ENCODE peak calls at places on chromosomes 4 and X, in nine cellular contexts. One of them, this sample, is unnamed.
A peak's percentile ranks its signal among the peaks of the same experiment; 100 is the strongest.

GRCh38 chr4:4860803-4861591 is 1.5 kb downstream of the MSX1 start:
- DNase-seq in HCT116: no peak
- DNase-seq in left lung: no peak
- DNase-seq in A549: no peak
- DNase-seq in H1: peak; percentile 68
- DNase-seq in Peyer's patch: no peak
- DNase-seq in left ventricle myocardium inferior: peak; percentile 31
- DNase-seq in PC-3: no peak
- DNase-seq in fibroblast of lung: no peak
- DNase-seq in this sample: peak; percentile 60

GRCh38 chr4:146981651-146982050 is 36.0 kb upstream of the TTC29 start:
- DNase-seq in HCT116: no peak
- DNase-seq in left lung: no peak
- DNase-seq in A549: no peak
- DNase-seq in H1: no peak
- DNase-seq in Peyer's patch: no peak
- DNase-seq in left ventricle myocardium inferior: no peak
- DNase-seq in PC-3: no peak
- DNase-seq in fibroblast of lung: peak; percentile 11
- DNase-seq in this sample: no peak

GRCh38 chr4:102640669-102641068 is 120.1 kb downstream of the MANBA start:
- DNase-seq in HCT116: no peak
- DNase-seq in left lung: no peak
- DNase-seq in A549: no peak
- DNase-seq in H1: no peak
- DNase-seq in Peyer's patch: no peak
- DNase-seq in left ventricle myocardium inferior: no peak
- DNase-seq in PC-3: peak; percentile 81
- DNase-seq in fibroblast of lung: peak; percentile 33
- DNase-seq in this sample: no peak

GRCh38 chr4:33715996-33716395 is 2528.3 kb downstream of the ARAP2 start:
- DNase-seq in HCT116: no peak
- DNase-seq in left lung: no peak
- DNase-seq in A549: no peak
- DNase-seq in H1: no peak
- DNase-seq in Peyer's patch: no peak
- DNase-seq in left ventricle myocardium inferior: no peak
- DNase-seq in PC-3: peak; percentile 79
- DNase-seq in fibroblast of lung: peak; percentile 64
- DNase-seq in this sample: no peak

GRCh38 chrX:125205084-125205917 is 114.4 kb upstream of the TEX13C start:
- DNase-seq in HCT116: no peak
- DNase-seq in left lung: peak; percentile 77
- DNase-seq in A549: peak; percentile 41
- DNase-seq in H1: peak; percentile 57
- DNase-seq in Peyer's patch: no peak
- DNase-seq in left ventricle myocardium inferior: peak; percentile 49
- DNase-seq in PC-3: peak; percentile 66
- DNase-seq in fibroblast of lung: peak; percentile 0
- DNase-seq in this sample: peak; percentile 66

GRCh38 chrX:123959281-123960063 is 2.0 kb upstream of the STAG2 start:
- DNase-seq in HCT116: no peak
- DNase-seq in left lung: peak; percentile 70
- DNase-seq in A549: peak; percentile 26
- DNase-seq in H1: no peak
- DNase-seq in Peyer's patch: peak; percentile 60
- DNase-seq in left ventricle myocardium inferior: peak; percentile 50
- DNase-seq in PC-3: peak; percentile 43
- DNase-seq in fibroblast of lung: peak; percentile 43
- DNase-seq in this sample: peak; percentile 63

GRCh38 chr4:8278421-8279287 is 9.1 kb downstream of the HTRA3 start:
- DNase-seq in HCT116: no peak
- DNase-seq in left lung: peak; percentile 63
- DNase-seq in A549: peak; percentile 41
- DNase-seq in H1: no peak
- DNase-seq in Peyer's patch: no peak
- DNase-seq in left ventricle myocardium inferior: peak; percentile 38
- DNase-seq in PC-3: peak; percentile 65
- DNase-seq in fibroblast of lung: peak; percentile 93
- DNase-seq in this sample: peak; percentile 58

GRCh38 chr4:4761128-4761991 is 98.1 kb upstream of the MSX1 start:
- DNase-seq in HCT116: peak; percentile 76
- DNase-seq in left lung: no peak
- DNase-seq in A549: no peak
- DNase-seq in H1: peak; percentile 55
- DNase-seq in Peyer's patch: no peak
- DNase-seq in left ventricle myocardium inferior: no peak
- DNase-seq in PC-3: no peak
- DNase-seq in fibroblast of lung: no peak
- DNase-seq in this sample: no peak

GRCh38 chrX:78455901-78456300 is 128.5 kb upstream of the CYSLTR1 start:
- DNase-seq in HCT116: no peak
- DNase-seq in left lung: no peak
- DNase-seq in A549: no peak
- DNase-seq in H1: no peak
- DNase-seq in Peyer's patch: no peak
- DNase-seq in left ventricle myocardium inferior: no peak
- DNase-seq in PC-3: peak; percentile 77
- DNase-seq in fibroblast of lung: no peak
- DNase-seq in this sample: no peak

GRCh38 chr4:3374667-3375066 is 67.1 kb upstream of the HGFAC start:
- DNase-seq in HCT116: no peak
- DNase-seq in left lung: peak; percentile 51
- DNase-seq in A549: no peak
- DNase-seq in H1: no peak
- DNase-seq in Peyer's patch: no peak
- DNase-seq in left ventricle myocardium inferior: no peak
- DNase-seq in PC-3: no peak
- DNase-seq in fibroblast of lung: no peak
- DNase-seq in this sample: no peak

GRCh38 chr4:101031971-101032370 is 315.4 kb downstream of the PPP3CA start:
- DNase-seq in HCT116: no peak
- DNase-seq in left lung: no peak
- DNase-seq in A549: no peak
- DNase-seq in H1: peak; percentile 62
- DNase-seq in Peyer's patch: no peak
- DNase-seq in left ventricle myocardium inferior: no peak
- DNase-seq in PC-3: no peak
- DNase-seq in fibroblast of lung: no peak
- DNase-seq in this sample: no peak

GRCh38 chr4:162675661-162676060 is 491.0 kb downstream of the NAF1 start:
- DNase-seq in HCT116: no peak
- DNase-seq in left lung: no peak
- DNase-seq in A549: no peak
- DNase-seq in H1: no peak
- DNase-seq in Peyer's patch: no peak
- DNase-seq in left ventricle myocardium inferior: no peak
- DNase-seq in PC-3: no peak
- DNase-seq in fibroblast of lung: no peak
- DNase-seq in this sample: no peak

GRCh38 chrX:71650333-71650969 is 16.9 kb upstream of the LOC101059915 start:
- DNase-seq in HCT116: no peak
- DNase-seq in left lung: no peak
- DNase-seq in A549: no peak
- DNase-seq in H1: no peak
- DNase-seq in Peyer's patch: no peak
- DNase-seq in left ventricle myocardium inferior: no peak
- DNase-seq in PC-3: peak; percentile 26
- DNase-seq in fibroblast of lung: no peak
- DNase-seq in this sample: no peak

GRCh38 chr4:18508801-18509200 is 487.2 kb upstream of the LCORL start:
- DNase-seq in HCT116: no peak
- DNase-seq in left lung: no peak
- DNase-seq in A549: no peak
- DNase-seq in H1: no peak
- DNase-seq in Peyer's patch: no peak
- DNase-seq in left ventricle myocardium inferior: no peak
- DNase-seq in PC-3: no peak
- DNase-seq in fibroblast of lung: no peak
- DNase-seq in this sample: no peak

GRCh38 chr4:90226734-90227133 is 99.5 kb downstream of the CCSER1 start:
- DNase-seq in HCT116: no peak
- DNase-seq in left lung: no peak
- DNase-seq in A549: no peak
- DNase-seq in H1: no peak
- DNase-seq in Peyer's patch: no peak
- DNase-seq in left ventricle myocardium inferior: no peak
- DNase-seq in PC-3: peak; percentile 77
- DNase-seq in fibroblast of lung: no peak
- DNase-seq in this sample: no peak

GRCh38 chr4:113945906-113946305 is 33.5 kb downstream of the ARSJ start:
- DNase-seq in HCT116: no peak
- DNase-seq in left lung: no peak
- DNase-seq in A549: no peak
- DNase-seq in H1: no peak
- DNase-seq in Peyer's patch: no peak
- DNase-seq in left ventricle myocardium inferior: no peak
- DNase-seq in PC-3: peak; percentile 50
- DNase-seq in fibroblast of lung: peak; percentile 55
- DNase-seq in this sample: no peak

GRCh38 chr4:60794372-60794771 is 405.8 kb upstream of the ADGRL3 start:
- DNase-seq in HCT116: no peak
- DNase-seq in left lung: peak; percentile 47
- DNase-seq in A549: no peak
- DNase-seq in H1: no peak
- DNase-seq in Peyer's patch: no peak
- DNase-seq in left ventricle myocardium inferior: no peak
- DNase-seq in PC-3: no peak
- DNase-seq in fibroblast of lung: no peak
- DNase-seq in this sample: no peak

DNA sequence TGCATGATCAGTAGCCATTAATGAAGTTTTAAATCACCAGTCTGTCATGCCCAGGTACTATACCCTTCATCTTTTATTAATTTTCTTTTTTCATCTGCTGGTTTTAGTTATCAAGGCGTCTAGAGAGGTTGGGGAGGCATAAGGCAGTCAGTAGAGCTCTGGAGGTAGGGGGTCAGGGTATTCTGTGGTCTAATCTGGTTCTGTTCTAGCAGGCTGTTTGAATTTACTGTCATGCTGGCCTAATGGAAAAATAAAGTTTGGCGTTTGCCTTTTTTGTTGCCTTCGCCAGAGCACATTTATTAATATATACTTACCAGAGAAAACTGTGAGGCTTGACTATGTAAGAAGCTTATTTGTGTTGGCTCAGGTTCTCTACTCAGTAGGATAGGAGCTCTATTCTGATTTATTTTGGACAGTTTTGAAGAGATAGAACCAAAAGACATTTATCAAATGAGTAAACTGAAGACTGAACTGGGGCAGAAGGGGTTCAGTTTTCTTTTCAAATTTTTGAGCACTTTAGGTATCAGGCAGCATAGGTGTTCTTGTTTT is 46.9 kb downstream of the TMEM131L start:
- DNase-seq in HCT116: no peak
- DNase-seq in left lung: no peak
- DNase-seq in A549: no peak
- DNase-seq in H1: no peak
- DNase-seq in Peyer's patch: no peak
- DNase-seq in left ventricle myocardium inferior: no peak
- DNase-seq in PC-3: no peak
- DNase-seq in fibroblast of lung: peak; percentile 55
- DNase-seq in this sample: no peak
- H3K9me3 ChIP-seq in HCT116: no peaks in the 10 kb centered on the region
- H3K9me3 ChIP-seq in left lung: no peaks in the 10 kb centered on the region
- H3K9me3 ChIP-seq in A549: no peaks in the 10 kb centered on the region
- H3K9me3 ChIP-seq in H1: no peaks in the 10 kb centered on the region
- H3K9me3 ChIP-seq in Peyer's patch: no peaks in the 10 kb centered on the region
- H3K9me3 ChIP-seq in left ventricle myocardium inferior: no peaks in the 10 kb centered on the region
- H3K9me3 ChIP-seq in PC-3: no peaks in the 10 kb centered on the region
- H3K9me3 ChIP-seq in fibroblast of lung: no peaks in the 10 kb centered on the region
- H3K9me3 ChIP-seq in this sample: no peaks in the 10 kb centered on the region

GRCh38 chr4:253936-254756 is 51.1 kb downstream of the ZNF732 start:
- DNase-seq in HCT116: no peak
- DNase-seq in left lung: no peak
- DNase-seq in A549: no peak
- DNase-seq in H1: no peak
- DNase-seq in Peyer's patch: no peak
- DNase-seq in left ventricle myocardium inferior: no peak
- DNase-seq in PC-3: no peak
- DNase-seq in fibroblast of lung: no peak
- DNase-seq in this sample: no peak
- H3K9me3 ChIP-seq in HCT116: peaks cover 18% of the 10 kb centered on the region
- H3K9me3 ChIP-seq in left lung: peaks cover 8% of the 10 kb centered on the region
- H3K9me3 ChIP-seq in A549: peaks cover 21% of the 10 kb centered on the region
- H3K9me3 ChIP-seq in H1: peaks cover 73% of the 10 kb centered on the region
- H3K9me3 ChIP-seq in Peyer's patch: no peaks in the 10 kb centered on the region
- H3K9me3 ChIP-seq in left ventricle myocardium inferior: peaks cover 100% of the 10 kb centered on the region
- H3K9me3 ChIP-seq in PC-3: peaks cover 46% of the 10 kb centered on the region
- H3K9me3 ChIP-seq in fibroblast of lung: no peaks in the 10 kb centered on the region
- H3K9me3 ChIP-seq in this sample: peaks cover 3% of the 10 kb centered on the region

DNA sequence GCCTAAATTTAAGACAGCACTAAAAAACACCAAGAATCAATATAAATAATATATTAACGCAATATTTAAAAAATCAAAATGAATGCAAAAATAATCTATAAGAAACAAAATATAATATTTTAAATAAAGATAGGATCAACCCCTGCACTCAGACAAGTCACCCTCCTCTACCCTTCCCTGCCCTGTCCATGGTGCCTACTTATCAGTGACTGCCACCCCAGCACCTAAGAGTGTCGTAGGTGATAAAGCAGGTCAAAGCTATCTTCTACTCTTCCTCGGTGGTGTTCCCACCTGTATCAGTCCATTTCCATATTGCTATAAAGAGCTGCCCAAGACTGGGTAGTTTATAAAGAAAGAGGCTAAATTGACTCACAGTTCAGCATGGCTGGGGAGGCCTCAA is 251.9 kb downstream of the STIM2 start:
- DNase-seq in HCT116: no peak
- DNase-seq in left lung: no peak
- DNase-seq in A549: no peak
- DNase-seq in H1: no peak
- DNase-seq in Peyer's patch: no peak
- DNase-seq in left ventricle myocardium inferior: no peak
- DNase-seq in PC-3: no peak
- DNase-seq in fibroblast of lung: no peak
- DNase-seq in this sample: no peak
- H3K9me3 ChIP-seq in HCT116: no peaks in the 10 kb centered on the region
- H3K9me3 ChIP-seq in left lung: no peaks in the 10 kb centered on the region
- H3K9me3 ChIP-seq in A549: no peaks in the 10 kb centered on the region
- H3K9me3 ChIP-seq in H1: no peaks in the 10 kb centered on the region
- H3K9me3 ChIP-seq in Peyer's patch: no peaks in the 10 kb centered on the region
- H3K9me3 ChIP-seq in left ventricle myocardium inferior: no peaks in the 10 kb centered on the region
- H3K9me3 ChIP-seq in PC-3: no peaks in the 10 kb centered on the region
- H3K9me3 ChIP-seq in fibroblast of lung: no peaks in the 10 kb centered on the region
- H3K9me3 ChIP-seq in this sample: no peaks in the 10 kb centered on the region

GRCh38 chrX:68568136-68568535 is 69.3 kb downstream of the YIPF6 start:
- DNase-seq in HCT116: no peak
- DNase-seq in left lung: no peak
- DNase-seq in A549: no peak
- DNase-seq in H1: no peak
- DNase-seq in Peyer's patch: no peak
- DNase-seq in left ventricle myocardium inferior: no peak
- DNase-seq in PC-3: no peak
- DNase-seq in fibroblast of lung: no peak
- DNase-seq in this sample: no peak

GRCh38 chrX:68574240-68574639 is 73.2 kb upstream of the STARD8 start:
- DNase-seq in HCT116: no peak
- DNase-seq in left lung: no peak
- DNase-seq in A549: no peak
- DNase-seq in H1: no peak
- DNase-seq in Peyer's patch: no peak
- DNase-seq in left ventricle myocardium inferior: no peak
- DNase-seq in PC-3: no peak
- DNase-seq in fibroblast of lung: no peak
- DNase-seq in this sample: no peak

GRCh38 chrX:68571292-68572256 is 72.7 kb downstream of the YIPF6 start:
- DNase-seq in HCT116: peak; percentile 45
- DNase-seq in left lung: no peak
- DNase-seq in A549: peak; percentile 31
- DNase-seq in H1: no peak
- DNase-seq in Peyer's patch: no peak
- DNase-seq in left ventricle myocardium inferior: no peak
- DNase-seq in PC-3: peak; percentile 86
- DNase-seq in fibroblast of lung: peak; percentile 55
- DNase-seq in this sample: no peak

GRCh38 chrX:68570598-68570997 is 71.7 kb downstream of the YIPF6 start:
- DNase-seq in HCT116: no peak
- DNase-seq in left lung: no peak
- DNase-seq in A549: no peak
- DNase-seq in H1: no peak
- DNase-seq in Peyer's patch: no peak
- DNase-seq in left ventricle myocardium inferior: no peak
- DNase-seq in PC-3: peak; percentile 26
- DNase-seq in fibroblast of lung: no peak
- DNase-seq in this sample: no peak
- H3K9me3 ChIP-seq in HCT116: no peaks in the 10 kb centered on the region
- H3K9me3 ChIP-seq in left lung: no peaks in the 10 kb centered on the region
- H3K9me3 ChIP-seq in A549: no peaks in the 10 kb centered on the region
- H3K9me3 ChIP-seq in H1: no peaks in the 10 kb centered on the region
- H3K9me3 ChIP-seq in Peyer's patch: no peaks in the 10 kb centered on the region
- H3K9me3 ChIP-seq in left ventricle myocardium inferior: no peaks in the 10 kb centered on the region
- H3K9me3 ChIP-seq in PC-3: no peaks in the 10 kb centered on the region
- H3K9me3 ChIP-seq in fibroblast of lung: no peaks in the 10 kb centered on the region
- H3K9me3 ChIP-seq in this sample: no peaks in the 10 kb centered on the region

This sample was measured in heart left ventricle.